ENCODE peak calls at places on chromosomes 16 and 17, in eight cellular contexts. D is Right ventricle myocardium superior, V is NCI-H2029, K is BE2C, U is SW480, Q is H54, C is fibroblast of the aortic adventitia, S is progenitor cell of endocrine pancreas. F is an unnamed sample.

GRCh38 chr17:57281887-57282653 is 25.7 kb downstream of the MSI2 start:
- DNase-seq in D (no peak), V (no peak), K (no peak), U (peak), Q (no peak), C (no peak), S (no peak), F (no peak)

GRCh38 chr17:570403-570802 is 144.2 kb downstream of the VPS53 start:
- DNase-seq in D (no peak), V (no peak), K (no peak), U (no peak), Q (no peak), C (no peak), S (no peak), F (no peak)

GRCh38 chr17:73827627-73828241 is 183.5 kb upstream of the SDK2 start:
- DNase-seq in D (no peak), V (peak), K (no peak), U (no peak), Q (no peak), C (no peak), S (no peak), F (no peak)

GRCh38 chr16:11129378-11129781 is 126.6 kb downstream of the SOCS1 start:
- DNase-seq in D (no peak), V (no peak), K (peak), U (no peak), Q (no peak), C (peak), S (no peak), F (no peak)

GRCh38 chr16:51024703-51025102 is 126.4 kb downstream of the SALL1 start:
- DNase-seq in D (no peak), V (no peak), K (no peak), U (no peak), Q (no peak), C (no peak), S (no peak), F (no peak)

GRCh38 chr17:49280061-49280460 is 49.5 kb upstream of the PHOSPHO1 start:
- DNase-seq in D (no peak), V (no peak), K (no peak), U (no peak), Q (no peak), C (no peak), S (no peak), F (no peak)

GRCh38 chr17:50762177-50762576 is 5.1 kb downstream of the ANKRD40CL start:
- DNase-seq in D (no peak), V (no peak), K (no peak), U (no peak), Q (no peak), C (no peak), S (no peak), F (no peak)

GRCh38 chr17:7416323-7416722 is 3.8 kb upstream of the SPEM1 start:
- DNase-seq in D (no peak), V (no peak), K (no peak), U (no peak), Q (no peak), C (no peak), S (no peak), F (no peak)

GRCh38 chr17:82384730-82385429 is 13.3 kb downstream of the UTS2R start:
- DNase-seq in D (peak), V (peak), K (no peak), U (peak), Q (peak), C (peak), S (no peak), F (peak)

GRCh38 chr17:69188064-69188463 is 40.6 kb downstream of the ABCA10 start:
- DNase-seq in D (no peak), V (no peak), K (no peak), U (no peak), Q (no peak), C (no peak), S (no peak), F (no peak)

GRCh38 chr16:71971571-71971970 is 28.6 kb downstream of the PKD1L3 start:
- DNase-seq in D (no peak), V (no peak), K (no peak), U (no peak), Q (no peak), C (no peak), S (no peak), F (no peak)

GRCh38 chr16:85173981-85174751 is 61.9 kb upstream of the CIBAR2 start:
- DNase-seq in D (peak), V (peak), K (peak), U (peak), Q (peak), C (peak), S (no peak), F (no peak)

GRCh38 chr16:7650446-7650845 is 317.8 kb downstream of the RBFOX1 start:
- DNase-seq in D (no peak), V (no peak), K (no peak), U (no peak), Q (no peak), C (no peak), S (no peak), F (no peak)

GRCh38 chr17:81035389-81036127 is 607 bp downstream of the BAIAP2 start:
- DNase-seq in D (no peak), V (no peak), K (no peak), U (peak), Q (no peak), C (peak), S (no peak), F (peak)

F was measured in Right ventricle myocardium inferior.